ENCODE peak calls at places on chromosome 5, in eight cellular contexts. Y, W, P, U, V, B, K and G are unnamed samples.

GRCh38 chr5:1733369-1733768 is 66.3 kb downstream of the MRPL36 start:
- DNase-seq in P (no peak), U (no peak), K (no peak), W (no peak), B (peak; percentile 24), Y (no peak), V (no peak), G (no peak)

GRCh38 chr5:149205625-149206523 is 64.6 kb downstream of the ABLIM3 start:
- DNase-seq in V (no peak), P (no peak), B (peak; percentile 69), U (no peak), Y (no peak), W (no peak), K (peak; percentile 71), G (peak; percentile 11)

GRCh38 chr5:159202151-159202550 is 7.2 kb downstream of the RNF145 start:
- DNase-seq in Y (no peak), K (no peak), U (no peak), B (no peak), P (no peak), V (no peak), W (no peak), G (no peak)

GRCh38 chr5:1895771-1896420 is 13.2 kb upstream of the IRX4 start:
- DNase-seq in K (no peak), V (no peak), Y (no peak), P (no peak), U (no peak), B (peak; percentile 8), W (no peak), G (no peak)

GRCh38 chr5:115627295-115627825 is 1.5 kb upstream of the TMED7 start:
- DNase-seq in U (no peak), K (no peak), V (no peak), B (no peak), Y (no peak), W (no peak), P (no peak), G (no peak)

GRCh38 chr5:172571413-172571812 is 69.7 kb upstream of the NEURL1B start:
- DNase-seq in P (no peak), K (no peak), B (no peak), Y (no peak), U (no peak), V (no peak), W (no peak), G (no peak)

GRCh38 chr5:153960269-153961215 is 78.2 kb downstream of the FAM114A2 start:
- DNase-seq in U (peak; percentile 22), W (no peak), V (no peak), P (no peak), B (no peak), Y (no peak), K (no peak), G (no peak)

GRCh38 chr5:27462936-27463335 is 424.6 kb upstream of the CDH9 start:
- DNase-seq in K (no peak), U (no peak), B (no peak), Y (no peak), V (no peak), W (no peak), P (no peak), G (no peak)

GRCh38 chr5:179237770-179238627 is 107.3 kb downstream of the ADAMTS2 start:
- DNase-seq in V (peak; percentile 3), K (no peak), B (no peak), Y (no peak), U (no peak), W (no peak), P (no peak), G (no peak)

GRCh38 chr5:95446009-95446408 is 54.8 kb downstream of the FAM81B start:
- DNase-seq in V (no peak), K (no peak), U (no peak), P (no peak), B (no peak), W (no peak), Y (no peak), G (peak; percentile 93)

GRCh38 chr5:19531374-19531952 is 456.5 kb downstream of the CDH18 start:
- DNase-seq in Y (no peak), P (no peak), U (no peak), W (no peak), B (no peak), K (no peak), V (no peak), G (peak; percentile 99)

GRCh38 chr5:1468629-1469527 is 23.6 kb upstream of the SLC6A3 start:
- DNase-seq in K (no peak), W (no peak), U (no peak), V (no peak), P (no peak), Y (no peak), B (peak; percentile 17), G (no peak)

GRCh38 chr5:79990205-79990597 is 861 bp downstream of the MTX3 start:
- DNase-seq in B (no peak), Y (no peak), W (no peak), P (no peak), K (no peak), V (no peak), U (no peak), G (no peak)

GRCh38 chr5:51468196-51468595 is 84.9 kb downstream of the ISL1 start:
- DNase-seq in W (no peak), U (no peak), V (no peak), B (no peak), Y (no peak), P (peak; percentile 14), K (no peak), G (peak; percentile 36)

GRCh38 chr5:453725-454481 is 10.9 kb downstream of the EXOC3 start:
- DNase-seq in Y (no peak), U (no peak), W (no peak), P (no peak), B (no peak), V (peak; percentile 6), K (peak; percentile 16), G (peak; percentile 62)

GRCh38 chr5:145479862-145480261 is 355.3 kb downstream of the PRELID2 start:
- DNase-seq in Y (no peak), B (no peak), P (no peak), K (no peak), V (no peak), W (no peak), U (no peak), G (no peak)

GRCh38 chr5:178474562-178475184 is 115.5 kb downstream of the COL23A1 start:
- DNase-seq in W (no peak), K (no peak), Y (no peak), P (no peak), V (no peak), B (no peak), U (no peak), G (peak; percentile 28)

GRCh38 chr5:112551437-112552018 is 132.5 kb upstream of the EPB41L4A start:
- DNase-seq in V (peak; percentile 15), P (peak; percentile 77), W (peak; percentile 56), K (peak; percentile 42), Y (no peak), B (no peak), U (peak; percentile 77), G (peak; percentile 36)

GRCh38 chr5:151739395-151739794 is 19.0 kb downstream of the ATOX1 start:
- DNase-seq in B (no peak), U (no peak), P (no peak), V (no peak), W (no peak), K (no peak), Y (no peak), G (no peak)

GRCh38 chr5:151739939-151740335 is 18.5 kb downstream of the ATOX1 start:
- DNase-seq in P (peak; percentile 13), V (no peak), B (no peak), U (peak; percentile 66), W (peak; percentile 36), K (no peak), Y (no peak), G (peak; percentile 86)

GRCh38 chr5:151740958-151741373 is 17.5 kb downstream of the ATOX1 start:
- DNase-seq in V (no peak), P (no peak), Y (no peak), K (no peak), U (no peak), B (no peak), W (no peak), G (peak; percentile 80)

GRCh38 chr5:151741678-151742423 is 16.6 kb downstream of the ATOX1 start:
- DNase-seq in U (no peak), P (no peak), B (no peak), W (no peak), V (no peak), Y (no peak), K (no peak), G (peak; percentile 93)

GRCh38 chr5:151740336-151740942 is 18.0 kb downstream of the ATOX1 start:
- DNase-seq in B (peak; percentile 82), K (peak; percentile 48), U (peak; percentile 89), P (peak; percentile 77), V (peak; percentile 40), Y (peak; percentile 29), W (peak; percentile 83), G (peak; percentile 53)
- H3K27ac ChIP-seq in B (peak overlapping the region; percentile 60), K (peak overlapping the region; percentile 74), U (peak overlapping the region; percentile 55), P (no peak overlapping the region), V (peak overlapping the region; percentile 62), Y (peak overlapping the region; percentile 80), W (peak overlapping the region; percentile 92), G (peak overlapping the region; percentile 95)

GRCh38 chr5:138287252-138287651 is 12.8 kb upstream of the GFRA3 start:
- DNase-seq in V (no peak), K (no peak), Y (no peak), U (no peak), B (no peak), P (no peak), W (no peak), G (no peak)
- H3K4me1 ChIP-seq in V (no peaks in the 10 kb centered on the region), K (peaks cover 2% of the 10 kb centered on the region), Y (no peaks in the 10 kb centered on the region), U (no peaks in the 10 kb centered on the region), B (peaks cover 5% of the 10 kb centered on the region), P (no peaks in the 10 kb centered on the region), W (peaks cover 9% of the 10 kb centered on the region), G (no peaks in the 10 kb centered on the region)

DNA sequence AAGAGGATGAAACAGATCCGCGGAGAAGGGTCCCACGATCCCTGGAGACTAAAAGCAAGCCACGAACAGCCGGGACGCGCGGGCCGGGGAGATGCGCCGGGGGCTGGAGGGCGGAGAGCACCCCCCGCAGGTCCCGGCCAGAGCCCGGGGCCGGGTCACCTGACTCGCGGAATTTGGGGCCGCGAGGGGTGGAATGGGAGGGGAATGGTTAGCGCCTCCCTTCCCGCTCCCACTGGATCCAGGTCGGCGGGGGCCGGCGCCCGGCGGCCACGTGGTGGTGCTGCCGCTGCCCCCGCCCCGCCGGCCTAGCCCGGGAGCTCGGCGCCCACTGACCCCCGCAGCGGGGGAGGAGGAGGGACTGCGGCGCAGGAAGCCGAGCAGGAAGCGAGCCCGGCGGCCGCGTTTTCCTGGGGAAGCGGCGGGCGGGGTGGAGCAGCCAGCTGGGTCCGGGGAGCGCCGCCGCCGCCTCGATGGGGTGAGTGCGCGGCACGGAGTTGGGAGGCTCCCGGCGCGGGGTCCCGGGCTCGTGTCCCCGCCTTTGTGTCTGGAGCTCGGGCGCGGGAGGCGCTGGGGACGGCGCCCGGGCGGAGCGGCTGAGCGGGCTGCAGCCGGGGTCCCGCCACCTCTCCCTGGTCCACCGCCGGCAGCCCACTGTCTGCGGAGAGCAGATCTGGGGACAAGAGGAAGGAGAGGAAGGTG is at the start of gene RAI14:
- DNase-seq in P (peak; percentile 89), V (peak; percentile 73), K (peak; percentile 77), W (peak; percentile 89), B (peak; percentile 82), U (peak; percentile 87), Y (peak; percentile 83), G (peak; percentile 42)
- TF ChIP-seq CTCF in P (no peak), V (no peak), K (no peak), W (peak; percentile 23), B (peak; percentile 13), U (no peak), Y (no peak), G (peak; percentile 44)

DNA sequence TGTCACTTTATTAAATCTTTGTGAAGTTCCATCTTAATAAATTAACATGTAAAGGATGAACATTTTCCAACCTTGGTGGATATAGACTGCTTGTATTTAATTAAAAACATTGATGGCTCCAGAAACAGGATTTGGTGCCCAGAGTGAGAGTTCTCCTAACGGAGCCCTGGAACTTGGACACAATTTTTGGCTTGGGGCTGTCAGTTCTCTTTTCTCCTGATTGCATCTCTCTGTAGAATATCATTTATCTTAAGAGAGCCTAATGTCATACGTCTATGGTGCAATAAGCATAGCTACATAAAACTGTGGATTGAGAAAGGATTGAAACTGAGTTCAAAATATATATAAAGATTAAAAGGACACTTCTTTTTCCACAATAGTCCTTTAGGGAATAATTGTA is 1116.7 kb upstream of the SEMA6A start:
- DNase-seq in W (no peak), K (no peak), V (no peak), B (no peak), Y (no peak), P (no peak), U (no peak), G (no peak)
- H3K27ac ChIP-seq in W (no peak overlapping the region), K (no peak overlapping the region), V (no peak overlapping the region), B (no peak overlapping the region), Y (no peak overlapping the region), P (no peak overlapping the region), U (no peak overlapping the region), G (no peak overlapping the region)